ENCODE peak calls at places on chromosomes 5 and 9, in eight cellular contexts. X, U, P, C, I, O, Z and Y are unnamed samples.
A peak's percentile ranks its signal among the peaks of the same experiment; 100 is the strongest.

GRCh38 chr9:69649566-69650260 is 22.5 kb downstream of the APBA1 start:
- DNase-seq in X (no peak), I (no peak), O (no peak), Z (no peak), C (no peak), P (no peak), U (no peak), Y (no peak)

GRCh38 chr5:9173281-9174048 is 372.4 kb downstream of the SEMA5A start:
- DNase-seq in O (no peak), Z (no peak), I (no peak), P (no peak), X (no peak), C (no peak), U (no peak), Y (no peak)

GRCh38 chr5:135050244-135050767 is 16.3 kb upstream of the PITX1 start:
- DNase-seq in O (no peak), X (no peak), C (no peak), U (peak; percentile 40), P (no peak), I (no peak), Z (no peak), Y (no peak)

GRCh38 chr9:107335331-107335730 is 52.3 kb downstream of the RAD23B start:
- DNase-seq in I (no peak), C (no peak), U (no peak), O (no peak), P (no peak), Z (no peak), X (no peak), Y (no peak)

GRCh38 chr5:89147026-89147425 is 264.0 kb upstream of the MEF2C start:
- DNase-seq in U (no peak), C (no peak), X (no peak), O (no peak), Z (no peak), I (no peak), P (no peak), Y (no peak)

GRCh38 chr5:15620501-15620900 is 120.5 kb downstream of the FBXL7 start:
- DNase-seq in Z (no peak), U (no peak), C (no peak), I (no peak), P (no peak), X (no peak), O (no peak), Y (no peak)

GRCh38 chr5:61289669-61290363 is 42.2 kb upstream of the ZSWIM6 start:
- DNase-seq in C (no peak), O (no peak), X (no peak), U (no peak), Z (no peak), P (no peak), I (no peak), Y (no peak)

GRCh38 chr5:158682631-158683030 is 417.1 kb downstream of the EBF1 start:
- DNase-seq in P (no peak), I (no peak), X (no peak), U (no peak), Z (no peak), C (no peak), O (no peak), Y (no peak)

GRCh38 chr5:113806250-113806649 is 292.8 kb downstream of the YTHDC2 start:
- DNase-seq in O (no peak), X (no peak), I (no peak), U (no peak), P (no peak), C (no peak), Z (no peak), Y (no peak)

GRCh38 chr9:133149130-133150015 is 14.3 kb downstream of the GBGT1 start:
- DNase-seq in O (peak; percentile 99), P (peak; percentile 84), I (peak; percentile 82), X (peak; percentile 92), U (peak; percentile 97), Z (peak; percentile 90), C (peak; percentile 96), Y (peak; percentile 97)

GRCh38 chr9:120680579-120680978 is 33.7 kb downstream of the MEGF9 start:
- DNase-seq in X (no peak), I (no peak), O (no peak), C (no peak), U (no peak), P (no peak), Z (no peak), Y (no peak)

GRCh38 chr5:3599283-3600105 is 3.9 kb downstream of the IRX1 start:
- DNase-seq in I (no peak), P (peak; percentile 63), X (no peak), U (no peak), O (peak; percentile 34), Z (no peak), C (no peak), Y (no peak)

GRCh38 chr9:2228132-2228531 is 213.0 kb downstream of the SMARCA2 start:
- DNase-seq in I (no peak), C (peak; percentile 24), P (peak; percentile 17), X (peak; percentile 73), Z (no peak), O (no peak), U (peak; percentile 54), Y (no peak)

GRCh38 chr5:142356716-142357468 is 32.1 kb upstream of the SPRY4 start:
- DNase-seq in O (peak; percentile 97), Z (peak; percentile 90), C (peak; percentile 86), X (peak; percentile 86), P (peak; percentile 82), U (peak; percentile 88), I (peak; percentile 94), Y (peak; percentile 93)

GRCh38 chr9:135887021-135887507 is 20.3 kb downstream of the CAMSAP1 start:
- DNase-seq in I (no peak), O (no peak), X (no peak), C (no peak), Z (no peak), P (no peak), U (peak; percentile 93), Y (peak; percentile 13)

GRCh38 chr5:85108471-85108870 is 723.8 kb upstream of the EDIL3 start:
- DNase-seq in X (no peak), U (no peak), P (no peak), C (peak; percentile 1), Z (no peak), O (no peak), I (no peak), Y (no peak)

GRCh38 chr5:179800696-179801201 is 5.9 kb downstream of the MGAT4B start:
- DNase-seq in X (no peak), I (no peak), C (no peak), U (no peak), Z (no peak), O (peak; percentile 25), P (no peak), Y (no peak)

GRCh38 chr5:149039501-149039900 is 23.4 kb downstream of the SH3TC2 start:
- DNase-seq in I (no peak), O (no peak), C (no peak), X (no peak), Z (no peak), P (no peak), U (no peak), Y (no peak)

GRCh38 chr5:180558232-180558631 is 33.1 kb downstream of the SCGB3A1 start:
- DNase-seq in C (no peak), O (no peak), U (no peak), P (no peak), Z (no peak), X (no peak), I (no peak), Y (no peak)

GRCh38 chr5:113375492-113376060 is 59.2 kb downstream of the TSSK1B start:
- DNase-seq in C (no peak), U (no peak), Z (no peak), I (no peak), O (no peak), X (no peak), P (no peak), Y (no peak)

GRCh38 chr5:95726811-95727763 is 4.0 kb upstream of the RHOBTB3 start:
- DNase-seq in U (no peak), P (no peak), I (no peak), C (no peak), X (no peak), O (no peak), Z (no peak), Y (no peak)

GRCh38 chr9:136903041-136903554 is 16.8 kb downstream of the TRAF2 start:
- DNase-seq in Z (peak; percentile 73), P (no peak), C (peak; percentile 92), I (no peak), X (no peak), O (no peak), U (no peak), Y (no peak)

GRCh38 chr5:113204525-113205161 is 228.0 kb downstream of the DCP2 start:
- DNase-seq in C (no peak), X (no peak), O (no peak), P (no peak), Z (peak; percentile 72), I (peak; percentile 45), U (peak; percentile 79), Y (no peak)

GRCh38 chr5:30845194-30845593 is 348.3 kb upstream of the CDH6 start:
- DNase-seq in P (no peak), I (no peak), O (no peak), X (no peak), U (no peak), Z (no peak), C (no peak), Y (no peak)

GRCh38 chr9:37944671-37945481 is 40.9 kb upstream of the SLC25A51 start:
- DNase-seq in I (no peak), O (no peak), C (no peak), U (peak; percentile 39), Z (no peak), X (no peak), P (no peak), Y (no peak)

GRCh38 chr5:55402199-55402598 is 94.4 kb downstream of the MTREX start:
- DNase-seq in X (no peak), P (no peak), C (peak; percentile 11), O (no peak), Z (no peak), I (no peak), U (no peak), Y (no peak)
- TF ChIP-seq CTCF in X (no peak), P (no peak), C (no peak), O (no peak), Z (no peak), I (no peak), U (no peak), Y (no peak)

GRCh38 chr9:127812936-127813675 is 10.4 kb downstream of the FPGS start:
- DNase-seq in O (peak; percentile 10), Z (no peak), U (no peak), X (no peak), I (no peak), P (no peak), C (no peak), Y (no peak)
- TF ChIP-seq CTCF in O (no peak), Z (no peak), U (no peak), X (no peak), I (no peak), P (no peak), C (no peak), Y (no peak)

GRCh38 chr5:75365740-75366139 is 28.7 kb downstream of the HMGCR start:
- DNase-seq in P (no peak), Z (no peak), C (no peak), O (no peak), X (no peak), U (no peak), I (no peak), Y (no peak)
- TF ChIP-seq CTCF in P (no peak), Z (no peak), C (no peak), O (no peak), X (no peak), U (no peak), I (no peak), Y (no peak)

DNA sequence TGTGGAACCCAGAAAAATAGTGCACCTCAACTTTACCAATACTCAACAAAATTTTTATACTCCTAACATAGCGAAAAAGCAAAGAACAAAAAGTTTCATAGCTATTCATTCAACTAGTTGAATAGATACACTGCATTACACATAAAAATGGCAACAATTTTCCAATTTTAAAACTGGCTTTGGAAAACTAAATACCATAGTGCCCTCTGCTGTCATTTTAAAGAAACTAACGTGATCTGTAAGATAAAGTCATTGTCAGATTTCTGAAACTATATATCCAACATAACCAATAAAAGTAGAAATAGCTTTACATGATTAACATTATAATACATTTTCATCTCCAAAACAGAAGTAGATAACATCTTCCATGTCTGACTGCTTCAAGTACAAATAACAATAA is 31.6 kb downstream of the DTWD2 start:
- DNase-seq in U (no peak), O (no peak), P (no peak), C (peak; percentile 21), Z (no peak), I (no peak), X (peak; percentile 16), Y (no peak)
- TF ChIP-seq CTCF in U (peak; percentile 16), O (no peak), P (peak; percentile 41), C (peak; percentile 61), Z (peak; percentile 19), I (peak; percentile 44), X (peak; percentile 73), Y (no peak)